ENCODE peak calls at places on chromosome 2, in four cellular contexts. K is tibial artery, O is endothelial cell, F is psoas muscle. J is an unnamed sample.

GRCh38 chr2:234178309-234179030 is 128.0 kb downstream of the SPP2 start:
- DNase-seq in K (no peak), O (no peak), F (no peak), J (no peak)

GRCh38 chr2:55180374-55180773 is 51.7 kb downstream of the CLHC1 start:
- DNase-seq in K (no peak), O (no peak), F (no peak), J (no peak)

GRCh38 chr2:12721571-12722444 is 5.1 kb downstream of the TRIB2 start:
- DNase-seq in K (no peak), O (no peak), F (no peak), J (no peak)

GRCh38 chr2:131039908-131040660 is 53.2 kb downstream of the FAM168B start:
- DNase-seq in K (no peak), O (no peak), F (no peak), J (no peak)

GRCh38 chr2:112216158-112216557 is 38.7 kb downstream of the ZC3H8 start:
- DNase-seq in K (no peak), O (peak), F (no peak), J (no peak)

GRCh38 chr2:225354281-225354774 is 45.2 kb upstream of the NYAP2 start:
- DNase-seq in K (no peak), O (peak), F (no peak), J (no peak)

GRCh38 chr2:101418704-101419663 is 31.7 kb upstream of the CREG2 start:
- DNase-seq in K (no peak), O (peak), F (no peak), J (no peak)

GRCh38 chr2:191894681-191895147 is 47.8 kb upstream of the CAVIN2 start:
- DNase-seq in K (no peak), O (no peak), F (no peak), J (no peak)

GRCh38 chr2:156333274-156333950 is 891 bp upstream of the NR4A2 start:
- DNase-seq in K (no peak), O (no peak), F (no peak), J (no peak)

GRCh38 chr2:9914384-9915065 is 37.0 kb upstream of the GRHL1 start:
- DNase-seq in K (no peak), O (no peak), F (peak), J (no peak)

GRCh38 chr2:69767034-69767433 is 25.1 kb downstream of the ANXA4 start:
- DNase-seq in K (no peak), O (no peak), F (no peak), J (no peak)

GRCh38 chr2:127422631-127423475 is 4.6 kb downstream of the PROC start:
- DNase-seq in K (no peak), O (no peak), F (no peak), J (peak)

GRCh38 chr2:138722316-138722715 is 57.9 kb downstream of the NXPH2 start:
- DNase-seq in K (no peak), O (no peak), F (peak), J (no peak)

GRCh38 chr2:9665903-9666302 is 35.1 kb upstream of the YWHAQ start:
- DNase-seq in K (no peak), O (no peak), F (no peak), J (no peak)

GRCh38 chr2:188333751-188334524 is 42.3 kb downstream of the GULP1 start:
- DNase-seq in K (no peak), O (no peak), F (peak), J (no peak)

GRCh38 chr2:207711750-207712487 is 479 bp downstream of the CCNYL1 start:
- DNase-seq in K (peak), O (peak), F (peak), J (peak)

GRCh38 chr2:135688002-135688401 is 53.7 kb upstream of the UBXN4 start:
- DNase-seq in K (no peak), O (no peak), F (no peak), J (no peak)

GRCh38 chr2:71597749-71598148 is 144.4 kb downstream of the DYSF start:
- DNase-seq in K (no peak), O (no peak), F (no peak), J (no peak)

GRCh38 chr2:184057910-184058309 is 540.4 kb upstream of the ZNF804A start:
- DNase-seq in K (no peak), O (no peak), F (no peak), J (no peak)
- TF ChIP-seq CTCF in K (no peak), O (no peak), F (no peak), J (no peak)

GRCh38 chr2:197851451-197851850 is 47.1 kb downstream of the PLCL1 start:
- DNase-seq in K (no peak), O (no peak), F (no peak), J (no peak)
- TF ChIP-seq CTCF in K (no peak), O (no peak), F (peak), J (no peak)

GRCh38 chr2:42928692-42929576 is 136.6 kb upstream of the HAAO start:
- DNase-seq in K (no peak), O (peak), F (no peak), J (no peak)
- TF ChIP-seq CTCF in K (peak), O (peak), F (no peak), J (peak)

GRCh38 chr2:226488034-226488433 is 311.6 kb downstream of the IRS1 start:
- DNase-seq in K (no peak), O (no peak), F (no peak), J (no peak)
- TF ChIP-seq CTCF in K (no peak), O (no peak), F (no peak), J (no peak)

GRCh38 chr2:238015705-238016104 is 45.1 kb upstream of the SCLY start:
- DNase-seq in K (no peak), O (no peak), F (no peak), J (no peak)
- TF ChIP-seq CTCF in K (no peak), O (no peak), F (no peak), J (no peak)

GRCh38 chr2:98519851-98520250 is 75.2 kb downstream of the INPP4A start:
- DNase-seq in K (peak), O (no peak), F (no peak), J (no peak)

GRCh38 chr2:98517636-98518035 is 73.0 kb downstream of the INPP4A start:
- DNase-seq in K (no peak), O (no peak), F (no peak), J (no peak)

GRCh38 chr2:98519156-98519555 is 74.5 kb downstream of the INPP4A start:
- DNase-seq in K (no peak), O (no peak), F (no peak), J (no peak)

GRCh38 chr2:98515571-98515927 is 70.9 kb downstream of the INPP4A start:
- DNase-seq in K (peak), O (no peak), F (no peak), J (no peak)

GRCh38 chr2:98518106-98518505 is 73.4 kb downstream of the INPP4A start:
- DNase-seq in K (peak), O (peak), F (no peak), J (peak)
- TF ChIP-seq CTCF in K (no peak), O (no peak), F (peak), J (peak)